ENCODE peak calls at places on chromosomes 1 and 21, in four cellular contexts. One of them, this sample, is unnamed.

GRCh38 chr1:2110191-2110737 is 60.1 kb downstream of the PRKCZ start:
- DNase-seq in T-helper 1 cell: no peak
- DNase-seq in GM12878: no peak
- DNase-seq in stimulated activated CD4-positive, alpha-beta T cell treated with anti-CD3 and anti-CD28 coated beads, Interleukin-12 subunit alpha, Interleukin-12 subunit beta, amount 100 ng/mL, for 4 hours: no peak
- DNase-seq in this sample: no peak

GRCh38 chr1:161781995-161782394 is 15.9 kb downstream of the ATF6 start:
- DNase-seq in GM12878: no peak
- DNase-seq in T-helper 1 cell: no peak
- DNase-seq in stimulated activated CD4-positive, alpha-beta T cell treated with anti-CD3 and anti-CD28 coated beads, Interleukin-12 subunit alpha, Interleukin-12 subunit beta, amount 100 ng/mL, for 4 hours: no peak
- DNase-seq in this sample: no peak

GRCh38 chr1:118272884-118273283 is 87.9 kb upstream of the SPAG17 start:
- DNase-seq in stimulated activated CD4-positive, alpha-beta T cell treated with anti-CD3 and anti-CD28 coated beads, Interleukin-12 subunit alpha, Interleukin-12 subunit beta, amount 100 ng/mL, for 4 hours: no peak
- DNase-seq in GM12878: no peak
- DNase-seq in T-helper 1 cell: no peak
- DNase-seq in this sample: no peak

GRCh38 chr21:45357436-45358260 is 47.3 kb upstream of the COL18A1 start:
- DNase-seq in T-helper 1 cell: no peak
- DNase-seq in stimulated activated CD4-positive, alpha-beta T cell treated with anti-CD3 and anti-CD28 coated beads, Interleukin-12 subunit alpha, Interleukin-12 subunit beta, amount 100 ng/mL, for 4 hours: no peak
- DNase-seq in GM12878: no peak
- DNase-seq in this sample: no peak

GRCh38 chr1:198275598-198275997 is 118.8 kb downstream of the NEK7 start:
- DNase-seq in T-helper 1 cell: no peak
- DNase-seq in GM12878: no peak
- DNase-seq in stimulated activated CD4-positive, alpha-beta T cell treated with anti-CD3 and anti-CD28 coated beads, Interleukin-12 subunit alpha, Interleukin-12 subunit beta, amount 100 ng/mL, for 4 hours: no peak
- DNase-seq in this sample: no peak

GRCh38 chr1:7491089-7491817 is 279.8 kb upstream of the VAMP3 start:
- DNase-seq in GM12878: no peak
- DNase-seq in stimulated activated CD4-positive, alpha-beta T cell treated with anti-CD3 and anti-CD28 coated beads, Interleukin-12 subunit alpha, Interleukin-12 subunit beta, amount 100 ng/mL, for 4 hours: no peak
- DNase-seq in T-helper 1 cell: no peak
- DNase-seq in this sample: no peak

GRCh38 chr1:19113362-19114092 is 96.5 kb downstream of the UBR4 start:
- DNase-seq in T-helper 1 cell: no peak
- DNase-seq in stimulated activated CD4-positive, alpha-beta T cell treated with anti-CD3 and anti-CD28 coated beads, Interleukin-12 subunit alpha, Interleukin-12 subunit beta, amount 100 ng/mL, for 4 hours: peak
- DNase-seq in GM12878: no peak
- DNase-seq in this sample: no peak

GRCh38 chr1:214454619-214455396 is 96.6 kb downstream of the PTPN14 start:
- DNase-seq in GM12878: no peak
- DNase-seq in stimulated activated CD4-positive, alpha-beta T cell treated with anti-CD3 and anti-CD28 coated beads, Interleukin-12 subunit alpha, Interleukin-12 subunit beta, amount 100 ng/mL, for 4 hours: no peak
- DNase-seq in T-helper 1 cell: no peak
- DNase-seq in this sample: no peak

GRCh38 chr1:169387383-169387782 is 19.4 kb downstream of the BLZF1 start:
- DNase-seq in T-helper 1 cell: no peak
- DNase-seq in GM12878: no peak
- DNase-seq in stimulated activated CD4-positive, alpha-beta T cell treated with anti-CD3 and anti-CD28 coated beads, Interleukin-12 subunit alpha, Interleukin-12 subunit beta, amount 100 ng/mL, for 4 hours: no peak
- DNase-seq in this sample: no peak

GRCh38 chr1:7922301-7922700 is 18.3 kb downstream of the TNFRSF9 start:
- DNase-seq in T-helper 1 cell: no peak
- DNase-seq in stimulated activated CD4-positive, alpha-beta T cell treated with anti-CD3 and anti-CD28 coated beads, Interleukin-12 subunit alpha, Interleukin-12 subunit beta, amount 100 ng/mL, for 4 hours: no peak
- DNase-seq in GM12878: no peak
- DNase-seq in this sample: no peak

GRCh38 chr1:243495442-243496172 is 239.8 kb downstream of the SDCCAG8 start:
- DNase-seq in stimulated activated CD4-positive, alpha-beta T cell treated with anti-CD3 and anti-CD28 coated beads, Interleukin-12 subunit alpha, Interleukin-12 subunit beta, amount 100 ng/mL, for 4 hours: no peak
- DNase-seq in GM12878: no peak
- DNase-seq in T-helper 1 cell: no peak
- DNase-seq in this sample: no peak

GRCh38 chr1:3475839-3476573 is 21.5 kb downstream of the ARHGEF16 start:
- DNase-seq in GM12878: no peak
- DNase-seq in stimulated activated CD4-positive, alpha-beta T cell treated with anti-CD3 and anti-CD28 coated beads, Interleukin-12 subunit alpha, Interleukin-12 subunit beta, amount 100 ng/mL, for 4 hours: no peak
- DNase-seq in T-helper 1 cell: no peak
- DNase-seq in this sample: no peak

GRCh38 chr1:200954434-200954833 is 59.7 kb downstream of the INAVA start:
- DNase-seq in stimulated activated CD4-positive, alpha-beta T cell treated with anti-CD3 and anti-CD28 coated beads, Interleukin-12 subunit alpha, Interleukin-12 subunit beta, amount 100 ng/mL, for 4 hours: no peak
- DNase-seq in GM12878: no peak
- DNase-seq in T-helper 1 cell: no peak
- DNase-seq in this sample: no peak

GRCh38 chr1:234541281-234541975 is 62.4 kb upstream of the TARBP1 start:
- DNase-seq in T-helper 1 cell: no peak
- DNase-seq in stimulated activated CD4-positive, alpha-beta T cell treated with anti-CD3 and anti-CD28 coated beads, Interleukin-12 subunit alpha, Interleukin-12 subunit beta, amount 100 ng/mL, for 4 hours: no peak
- DNase-seq in GM12878: no peak
- DNase-seq in this sample: no peak

This sample was measured in CD8-positive, alpha-beta T cell.